ENCODE peak calls at places on chromosomes 7 and 10, in five cellular contexts. P is posterior cingulate gyrus; O is stimulated activated naive B cell treated with anti-CD40 and anti-IgM and Interleukin-4, amounts not matched to agents 10 μg/mL and 1 μg/mL and 100 μg/mL, for 72 hours; U is T-helper 2 cell; D is CD4-positive, alpha-beta T cell. G is an unnamed sample.
A peak's percentile ranks its signal among the peaks of the same experiment; 100 is the strongest.

GRCh38 chr10:120963053-120963533 is 111.9 kb downstream of the WDR11 start:
- DNase-seq in P (peak; percentile 88), O (no peak), U (no peak), D (no peak), G (no peak)

GRCh38 chr10:22103701-22104100 is 100.2 kb upstream of the DNAJC1 start:
- DNase-seq in P (no peak), O (no peak), U (no peak), D (no peak), G (no peak)

GRCh38 chr10:3773465-3774017 is 11.5 kb downstream of the KLF6 start:
- DNase-seq in P (no peak), O (no peak), U (no peak), D (no peak), G (no peak)

GRCh38 chr10:98141484-98142073 is 7.1 kb downstream of the R3HCC1L start:
- DNase-seq in P (no peak), O (no peak), U (no peak), D (no peak), G (no peak)

GRCh38 chr10:128287921-128288320 is 161.7 kb upstream of the MKI67 start:
- DNase-seq in P (no peak), O (no peak), U (no peak), D (no peak), G (no peak)

GRCh38 chr10:31263903-31264302 is 55.1 kb upstream of the ZEB1 start:
- DNase-seq in P (no peak), O (no peak), U (no peak), D (no peak), G (no peak)

GRCh38 chr10:117860823-117861222 is 185.9 kb downstream of the RAB11FIP2 start:
- DNase-seq in P (no peak), O (no peak), U (no peak), D (no peak), G (no peak)

GRCh38 chr10:93874309-93875031 is 19.3 kb upstream of the SLC35G1 start:
- DNase-seq in P (no peak), O (no peak), U (no peak), D (no peak), G (no peak)

GRCh38 chr7:80014507-80014906 is 120.1 kb upstream of the GNAI1 start:
- DNase-seq in P (no peak), O (no peak), U (no peak), D (no peak), G (no peak)

GRCh38 chr10:14605231-14605925 is 169.3 kb downstream of the FAM107B start:
- DNase-seq in P (no peak), O (peak; percentile 16), U (no peak), D (no peak), G (no peak)

GRCh38 chr7:117051808-117052207 is 98.5 kb downstream of the ST7 start:
- DNase-seq in P (no peak), O (no peak), U (no peak), D (no peak), G (no peak)

GRCh38 chr10:124646483-124647352 is 97.5 kb downstream of the FAM53B start:
- DNase-seq in P (peak; percentile 90), O (no peak), U (no peak), D (no peak), G (peak; percentile 91)

GRCh38 chr10:43237128-43237527 is 29.7 kb downstream of the RASGEF1A start:
- DNase-seq in P (no peak), O (no peak), U (peak; percentile 4), D (no peak), G (no peak)

GRCh38 chr10:46224414-46224682 is 62.4 kb upstream of the ANTXRL start:
- DNase-seq in P (no peak), O (no peak), U (no peak), D (no peak), G (no peak)

GRCh38 chr7:72307566-72307965 is 104.6 kb downstream of the CALN1 start:
- DNase-seq in P (peak; percentile 59), O (no peak), U (no peak), D (no peak), G (no peak)

GRCh38 chr10:99369126-99369525 is 40.0 kb downstream of the CNNM1 start:
- DNase-seq in P (no peak), O (no peak), U (no peak), D (no peak), G (no peak)